ENCODE peak calls at places on chromosomes 2 and 18, in ten cellular contexts. One of them, this sample, is unnamed.
A peak's percentile ranks its signal among the peaks of the same experiment; 100 is the strongest.

GRCh38 chr2:151771599-151772358 is 37.5 kb upstream of the NEB start:
- DNase-seq in right lobe of liver: no peak
- DNase-seq in right cardiac atrium: peak; percentile 60
- DNase-seq in psoas muscle: peak; percentile 85
- DNase-seq in lung: peak; percentile 38
- DNase-seq in uterus: peak; percentile 24
- DNase-seq in fibroblast of lung: peak; percentile 95
- DNase-seq in hepatocyte: no peak
- DNase-seq in CD8-positive, alpha-beta memory T cell: no peak
- DNase-seq in SK-N-SH: no peak
- DNase-seq in this sample: no peak

GRCh38 chr2:132891456-132891855 is 221.5 kb upstream of the LYPD1 start:
- DNase-seq in psoas muscle: no peak
- DNase-seq in CD8-positive, alpha-beta memory T cell: no peak
- DNase-seq in hepatocyte: no peak
- DNase-seq in right cardiac atrium: no peak
- DNase-seq in SK-N-SH: peak; percentile 57
- DNase-seq in right lobe of liver: no peak
- DNase-seq in lung: no peak
- DNase-seq in uterus: no peak
- DNase-seq in fibroblast of lung: no peak
- DNase-seq in this sample: no peak

GRCh38 chr2:200702646-200703118 is 109.0 kb upstream of the BZW1 start:
- DNase-seq in hepatocyte: peak; percentile 30
- DNase-seq in CD8-positive, alpha-beta memory T cell: peak; percentile 49
- DNase-seq in right cardiac atrium: no peak
- DNase-seq in lung: no peak
- DNase-seq in SK-N-SH: no peak
- DNase-seq in uterus: no peak
- DNase-seq in right lobe of liver: peak; percentile 76
- DNase-seq in psoas muscle: no peak
- DNase-seq in fibroblast of lung: no peak
- DNase-seq in this sample: no peak

GRCh38 chr2:31239842-31240198 is 5.9 kb downstream of the EHD3 start:
- DNase-seq in CD8-positive, alpha-beta memory T cell: no peak
- DNase-seq in right cardiac atrium: peak; percentile 53
- DNase-seq in lung: no peak
- DNase-seq in hepatocyte: no peak
- DNase-seq in psoas muscle: peak; percentile 89
- DNase-seq in right lobe of liver: no peak
- DNase-seq in SK-N-SH: no peak
- DNase-seq in fibroblast of lung: peak; percentile 56
- DNase-seq in uterus: peak; percentile 61
- DNase-seq in this sample: no peak

GRCh38 chr2:237682901-237683670 is 55.7 kb downstream of the LRRFIP1 start:
- DNase-seq in hepatocyte: no peak
- DNase-seq in fibroblast of lung: no peak
- DNase-seq in lung: peak; percentile 68
- DNase-seq in uterus: no peak
- DNase-seq in psoas muscle: no peak
- DNase-seq in right lobe of liver: no peak
- DNase-seq in SK-N-SH: no peak
- DNase-seq in CD8-positive, alpha-beta memory T cell: no peak
- DNase-seq in right cardiac atrium: no peak
- DNase-seq in this sample: no peak

GRCh38 chr2:234368861-234369261 is 128.0 kb downstream of the ARL4C start:
- DNase-seq in psoas muscle: peak; percentile 62
- DNase-seq in CD8-positive, alpha-beta memory T cell: peak; percentile 66
- DNase-seq in SK-N-SH: no peak
- DNase-seq in fibroblast of lung: peak; percentile 78
- DNase-seq in right cardiac atrium: no peak
- DNase-seq in uterus: no peak
- DNase-seq in hepatocyte: peak; percentile 78
- DNase-seq in lung: peak; percentile 41
- DNase-seq in right lobe of liver: no peak
- DNase-seq in this sample: no peak

GRCh38 chr2:240520143-240520973 is 37.4 kb downstream of the ANKMY1 start:
- DNase-seq in right cardiac atrium: no peak
- DNase-seq in CD8-positive, alpha-beta memory T cell: no peak
- DNase-seq in lung: no peak
- DNase-seq in SK-N-SH: no peak
- DNase-seq in psoas muscle: no peak
- DNase-seq in right lobe of liver: peak; percentile 32
- DNase-seq in uterus: no peak
- DNase-seq in hepatocyte: no peak
- DNase-seq in fibroblast of lung: no peak
- DNase-seq in this sample: no peak

GRCh38 chr2:73714091-73714490 is 23.1 kb downstream of the TPRKB start:
- DNase-seq in right lobe of liver: no peak
- DNase-seq in SK-N-SH: no peak
- DNase-seq in psoas muscle: no peak
- DNase-seq in CD8-positive, alpha-beta memory T cell: no peak
- DNase-seq in uterus: no peak
- DNase-seq in right cardiac atrium: no peak
- DNase-seq in lung: no peak
- DNase-seq in hepatocyte: no peak
- DNase-seq in fibroblast of lung: no peak
- DNase-seq in this sample: no peak

GRCh38 chr2:219001577-219002394 is 8.6 kb upstream of the CRYBA2 start:
- DNase-seq in psoas muscle: no peak
- DNase-seq in CD8-positive, alpha-beta memory T cell: no peak
- DNase-seq in fibroblast of lung: no peak
- DNase-seq in right cardiac atrium: no peak
- DNase-seq in SK-N-SH: peak; percentile 50
- DNase-seq in hepatocyte: peak; percentile 95
- DNase-seq in lung: peak; percentile 90
- DNase-seq in uterus: no peak
- DNase-seq in right lobe of liver: peak; percentile 97
- DNase-seq in this sample: no peak

GRCh38 chr2:62641410-62641843 is 64.1 kb upstream of the EHBP1 start:
- DNase-seq in fibroblast of lung: peak; percentile 25
- DNase-seq in CD8-positive, alpha-beta memory T cell: no peak
- DNase-seq in right cardiac atrium: no peak
- DNase-seq in uterus: no peak
- DNase-seq in lung: no peak
- DNase-seq in right lobe of liver: no peak
- DNase-seq in SK-N-SH: no peak
- DNase-seq in psoas muscle: no peak
- DNase-seq in hepatocyte: no peak
- DNase-seq in this sample: no peak

GRCh38 chr2:129748653-129749052 is 230.8 kb upstream of the RAB6C start:
- DNase-seq in lung: no peak
- DNase-seq in right lobe of liver: no peak
- DNase-seq in hepatocyte: peak; percentile 70
- DNase-seq in right cardiac atrium: no peak
- DNase-seq in CD8-positive, alpha-beta memory T cell: no peak
- DNase-seq in SK-N-SH: no peak
- DNase-seq in fibroblast of lung: no peak
- DNase-seq in psoas muscle: no peak
- DNase-seq in uterus: no peak
- DNase-seq in this sample: no peak

GRCh38 chr18:30183766-30184165 is 858.8 kb downstream of the DSC3 start:
- DNase-seq in fibroblast of lung: no peak
- DNase-seq in right cardiac atrium: no peak
- DNase-seq in SK-N-SH: no peak
- DNase-seq in lung: no peak
- DNase-seq in CD8-positive, alpha-beta memory T cell: no peak
- DNase-seq in hepatocyte: no peak
- DNase-seq in psoas muscle: no peak
- DNase-seq in uterus: no peak
- DNase-seq in right lobe of liver: no peak
- DNase-seq in this sample: no peak

GRCh38 chr2:8146329-8147048 is 535.4 kb upstream of the ID2 start:
- DNase-seq in psoas muscle: no peak
- DNase-seq in fibroblast of lung: no peak
- DNase-seq in uterus: no peak
- DNase-seq in lung: no peak
- DNase-seq in SK-N-SH: no peak
- DNase-seq in hepatocyte: no peak
- DNase-seq in CD8-positive, alpha-beta memory T cell: no peak
- DNase-seq in right cardiac atrium: peak; percentile 65
- DNase-seq in right lobe of liver: peak; percentile 80
- DNase-seq in this sample: no peak

GRCh38 chr2:196586511-196586991 is 53.0 kb upstream of the CCDC150 start:
- DNase-seq in right lobe of liver: no peak
- DNase-seq in CD8-positive, alpha-beta memory T cell: no peak
- DNase-seq in uterus: no peak
- DNase-seq in psoas muscle: no peak
- DNase-seq in lung: no peak
- DNase-seq in right cardiac atrium: no peak
- DNase-seq in fibroblast of lung: peak; percentile 76
- DNase-seq in hepatocyte: no peak
- DNase-seq in SK-N-SH: no peak
- DNase-seq in this sample: no peak

GRCh38 chr2:231929961-231930600 is 3.9 kb upstream of the NPPC start:
- DNase-seq in uterus: peak; percentile 86
- DNase-seq in psoas muscle: peak; percentile 71
- DNase-seq in CD8-positive, alpha-beta memory T cell: no peak
- DNase-seq in right cardiac atrium: no peak
- DNase-seq in lung: no peak
- DNase-seq in SK-N-SH: peak; percentile 64
- DNase-seq in fibroblast of lung: peak; percentile 13
- DNase-seq in right lobe of liver: peak; percentile 36
- DNase-seq in hepatocyte: no peak
- DNase-seq in this sample: peak; percentile 25

GRCh38 chr2:112762276-112762675 is 2.1 kb downstream of the CKAP2L start:
- DNase-seq in uterus: no peak
- DNase-seq in psoas muscle: no peak
- DNase-seq in SK-N-SH: no peak
- DNase-seq in right lobe of liver: no peak
- DNase-seq in fibroblast of lung: no peak
- DNase-seq in lung: no peak
- DNase-seq in right cardiac atrium: no peak
- DNase-seq in CD8-positive, alpha-beta memory T cell: no peak
- DNase-seq in hepatocyte: no peak
- DNase-seq in this sample: no peak

GRCh38 chr18:49755489-49755888 is 57.8 kb downstream of the ACAA2 start:
- DNase-seq in lung: no peak
- DNase-seq in psoas muscle: no peak
- DNase-seq in fibroblast of lung: no peak
- DNase-seq in right lobe of liver: no peak
- DNase-seq in hepatocyte: no peak
- DNase-seq in right cardiac atrium: no peak
- DNase-seq in SK-N-SH: no peak
- DNase-seq in uterus: no peak
- DNase-seq in CD8-positive, alpha-beta memory T cell: no peak
- DNase-seq in this sample: no peak

GRCh38 chr2:161414385-161415040 is 1.6 kb upstream of the TBR1 start:
- DNase-seq in right lobe of liver: no peak
- DNase-seq in uterus: no peak
- DNase-seq in right cardiac atrium: peak; percentile 25
- DNase-seq in lung: no peak
- DNase-seq in fibroblast of lung: peak; percentile 26
- DNase-seq in hepatocyte: peak; percentile 32
- DNase-seq in psoas muscle: peak; percentile 60
- DNase-seq in CD8-positive, alpha-beta memory T cell: no peak
- DNase-seq in SK-N-SH: peak; percentile 80
- DNase-seq in this sample: no peak

GRCh38 chr2:65546406-65546805 is 114.0 kb upstream of the SPRED2 start:
- DNase-seq in psoas muscle: no peak
- DNase-seq in uterus: no peak
- DNase-seq in CD8-positive, alpha-beta memory T cell: no peak
- DNase-seq in right lobe of liver: no peak
- DNase-seq in fibroblast of lung: no peak
- DNase-seq in hepatocyte: no peak
- DNase-seq in SK-N-SH: no peak
- DNase-seq in right cardiac atrium: no peak
- DNase-seq in lung: no peak
- DNase-seq in this sample: no peak

GRCh38 chr2:130337735-130338325 is 4.9 kb upstream of the IMP4 start:
- DNase-seq in fibroblast of lung: peak; percentile 72
- DNase-seq in lung: no peak
- DNase-seq in CD8-positive, alpha-beta memory T cell: no peak
- DNase-seq in SK-N-SH: no peak
- DNase-seq in psoas muscle: no peak
- DNase-seq in hepatocyte: peak; percentile 13
- DNase-seq in right cardiac atrium: no peak
- DNase-seq in right lobe of liver: no peak
- DNase-seq in uterus: no peak
- DNase-seq in this sample: no peak

GRCh38 chr2:790634-791245 is 113.5 kb upstream of the TMEM18 start:
- DNase-seq in CD8-positive, alpha-beta memory T cell: no peak
- DNase-seq in right cardiac atrium: no peak
- DNase-seq in lung: no peak
- DNase-seq in right lobe of liver: no peak
- DNase-seq in psoas muscle: no peak
- DNase-seq in SK-N-SH: no peak
- DNase-seq in uterus: no peak
- DNase-seq in hepatocyte: no peak
- DNase-seq in fibroblast of lung: no peak
- DNase-seq in this sample: peak; percentile 29

GRCh38 chr18:78650926-78651325 is 328.7 kb upstream of the SALL3 start:
- DNase-seq in psoas muscle: no peak
- DNase-seq in CD8-positive, alpha-beta memory T cell: no peak
- DNase-seq in uterus: no peak
- DNase-seq in fibroblast of lung: no peak
- DNase-seq in SK-N-SH: no peak
- DNase-seq in right cardiac atrium: no peak
- DNase-seq in right lobe of liver: no peak
- DNase-seq in lung: no peak
- DNase-seq in hepatocyte: no peak
- DNase-seq in this sample: no peak
- H3K9me3 ChIP-seq in psoas muscle: peaks cover 6% of the 10 kb centered on the region
- H3K9me3 ChIP-seq in CD8-positive, alpha-beta memory T cell: no peaks in the 10 kb centered on the region
- H3K9me3 ChIP-seq in uterus: no peaks in the 10 kb centered on the region
- H3K9me3 ChIP-seq in fibroblast of lung: no peaks in the 10 kb centered on the region
- H3K9me3 ChIP-seq in SK-N-SH: no peaks in the 10 kb centered on the region
- H3K9me3 ChIP-seq in right cardiac atrium: no peaks in the 10 kb centered on the region
- H3K9me3 ChIP-seq in right lobe of liver: no peaks in the 10 kb centered on the region
- H3K9me3 ChIP-seq in lung: no peaks in the 10 kb centered on the region
- H3K9me3 ChIP-seq in hepatocyte: no peaks in the 10 kb centered on the region
- H3K9me3 ChIP-seq in this sample: peaks cover 6% of the 10 kb centered on the region

GRCh38 chr2:76281176-76281841 is 570.6 kb upstream of the GCFC2 start:
- DNase-seq in hepatocyte: no peak
- DNase-seq in CD8-positive, alpha-beta memory T cell: no peak
- DNase-seq in uterus: no peak
- DNase-seq in lung: no peak
- DNase-seq in psoas muscle: no peak
- DNase-seq in fibroblast of lung: no peak
- DNase-seq in right lobe of liver: no peak
- DNase-seq in SK-N-SH: peak; percentile 30
- DNase-seq in right cardiac atrium: no peak
- DNase-seq in this sample: no peak
- H3K27ac ChIP-seq in hepatocyte: no peak overlapping the region
- H3K27ac ChIP-seq in CD8-positive, alpha-beta memory T cell: no peak overlapping the region
- H3K27ac ChIP-seq in uterus: no peak overlapping the region
- H3K27ac ChIP-seq in lung: no peak overlapping the region
- H3K27ac ChIP-seq in psoas muscle: no peak overlapping the region
- H3K27ac ChIP-seq in fibroblast of lung: no peak overlapping the region
- H3K27ac ChIP-seq in right lobe of liver: no peak overlapping the region
- H3K27ac ChIP-seq in SK-N-SH: no peak overlapping the region
- H3K27ac ChIP-seq in right cardiac atrium: no peak overlapping the region
- H3K27ac ChIP-seq in this sample: no peak overlapping the region

GRCh38 chr18:23733895-23734294 is 44.6 kb downstream of the LAMA3 start:
- DNase-seq in fibroblast of lung: no peak
- DNase-seq in lung: no peak
- DNase-seq in hepatocyte: no peak
- DNase-seq in right cardiac atrium: no peak
- DNase-seq in psoas muscle: no peak
- DNase-seq in right lobe of liver: no peak
- DNase-seq in uterus: no peak
- DNase-seq in SK-N-SH: no peak
- DNase-seq in CD8-positive, alpha-beta memory T cell: no peak
- DNase-seq in this sample: no peak
- H3K27me3 ChIP-seq in fibroblast of lung: peaks cover 32% of the 10 kb centered on the region
- H3K27me3 ChIP-seq in lung: no peaks in the 10 kb centered on the region
- H3K27me3 ChIP-seq in hepatocyte: no peaks in the 10 kb centered on the region
- H3K27me3 ChIP-seq in right cardiac atrium: no peaks in the 10 kb centered on the region
- H3K27me3 ChIP-seq in psoas muscle: peaks cover 1% of the 10 kb centered on the region
- H3K27me3 ChIP-seq in right lobe of liver: no peaks in the 10 kb centered on the region
- H3K27me3 ChIP-seq in uterus: no peaks in the 10 kb centered on the region
- H3K27me3 ChIP-seq in SK-N-SH: no peaks in the 10 kb centered on the region
- H3K27me3 ChIP-seq in CD8-positive, alpha-beta memory T cell: no peaks in the 10 kb centered on the region
- H3K27me3 ChIP-seq in this sample: no peaks in the 10 kb centered on the region

GRCh38 chr2:127124426-127124825 is 17.5 kb upstream of the BIN1 start:
- DNase-seq in SK-N-SH: no peak
- DNase-seq in lung: no peak
- DNase-seq in right lobe of liver: no peak
- DNase-seq in uterus: no peak
- DNase-seq in right cardiac atrium: no peak
- DNase-seq in fibroblast of lung: no peak
- DNase-seq in psoas muscle: no peak
- DNase-seq in CD8-positive, alpha-beta memory T cell: no peak
- DNase-seq in hepatocyte: no peak
- DNase-seq in this sample: no peak
- H3K9me3 ChIP-seq in SK-N-SH: no peaks in the 10 kb centered on the region
- H3K9me3 ChIP-seq in lung: no peaks in the 10 kb centered on the region
- H3K9me3 ChIP-seq in right lobe of liver: no peaks in the 10 kb centered on the region
- H3K9me3 ChIP-seq in uterus: no peaks in the 10 kb centered on the region
- H3K9me3 ChIP-seq in right cardiac atrium: no peaks in the 10 kb centered on the region
- H3K9me3 ChIP-seq in fibroblast of lung: no peaks in the 10 kb centered on the region
- H3K9me3 ChIP-seq in psoas muscle: no peaks in the 10 kb centered on the region
- H3K9me3 ChIP-seq in CD8-positive, alpha-beta memory T cell: no peaks in the 10 kb centered on the region
- H3K9me3 ChIP-seq in hepatocyte: no peaks in the 10 kb centered on the region
- H3K9me3 ChIP-seq in this sample: no peaks in the 10 kb centered on the region